ENCODE peak calls at places on chromosome 12, in six cellular contexts. Q, M, G, T, A and X are unnamed samples.

GRCh38 chr12:94211011-94211410 is 62.6 kb downstream of the PLXNC1 start:
- DNase-seq in M (no peak), T (no peak), A (no peak), G (no peak), Q (no peak), X (no peak)

GRCh38 chr12:9617124-9617523 is 9.4 kb upstream of the KLRB1 start:
- DNase-seq in M (no peak), Q (no peak), T (no peak), A (no peak), G (no peak), X (no peak)

GRCh38 chr12:131041216-131041967 is 87.7 kb downstream of the ADGRD1 start:
- DNase-seq in M (no peak), A (no peak), Q (no peak), T (no peak), G (no peak), X (no peak)

GRCh38 chr12:118830251-118830650 is 151.1 kb upstream of the SRRM4 start:
- DNase-seq in G (no peak), Q (no peak), M (no peak), A (no peak), T (no peak), X (no peak)

GRCh38 chr12:68455676-68456345 is 123.6 kb upstream of the MDM1 start:
- DNase-seq in T (no peak), M (no peak), Q (no peak), G (no peak), A (no peak), X (no peak)

GRCh38 chr12:101459642-101460346 is 15.3 kb upstream of the SPIC start:
- DNase-seq in M (no peak), A (no peak), T (no peak), G (no peak), Q (no peak), X (no peak)

GRCh38 chr12:95815635-95816212 is 25.2 kb upstream of the NTN4 start:
- DNase-seq in A (no peak), G (peak), Q (no peak), M (no peak), T (peak), X (no peak)

GRCh38 chr12:67807808-67808207 is 159.3 kb downstream of the DYRK2 start:
- DNase-seq in G (no peak), T (no peak), A (no peak), Q (no peak), M (no peak), X (no peak)

GRCh38 chr12:4422985-4423384 is 22.6 kb downstream of the FGF6 start:
- DNase-seq in G (no peak), A (no peak), T (no peak), M (no peak), Q (no peak), X (no peak)

GRCh38 chr12:92961949-92962348 is 32.9 kb upstream of the EEA1 start:
- DNase-seq in T (no peak), A (no peak), M (no peak), Q (no peak), G (no peak), X (no peak)

GRCh38 chr12:42482086-42482819 is 107.3 kb downstream of the PRICKLE1 start:
- DNase-seq in A (no peak), G (peak), Q (no peak), T (no peak), M (no peak), X (no peak)